ENCODE peak calls at places on chromosomes 11 and 22, in four cellular contexts. O is left ventricle myocardium inferior, G is psoas muscle, U is right lobe of liver. A is an unnamed sample.

GRCh38 chr11:59173964-59174663 is 2.2 kb downstream of the DTX4 start:
- DNase-seq in O (no peak), G (no peak), U (peak; percentile 88), A (peak; percentile 56)

GRCh38 chr11:73372371-73372993 is 3.7 kb upstream of the RELT start:
- DNase-seq in O (no peak), G (no peak), U (no peak), A (no peak)

GRCh38 chr22:48678171-48679135 is 1149.2 kb downstream of the BRD1 start:
- DNase-seq in O (peak; percentile 11), G (no peak), U (peak; percentile 49), A (no peak)

GRCh38 chr22:49968313-49968830 is 7.8 kb downstream of the PIM3 start:
- DNase-seq in O (peak; percentile 23), G (peak; percentile 28), U (peak; percentile 62), A (peak; percentile 6)

GRCh38 chr11:72580648-72580950 is 93.6 kb downstream of the PDE2A start:
- DNase-seq in O (no peak), G (no peak), U (peak; percentile 23), A (no peak)

GRCh38 chr11:47060807-47061206 is 115.9 kb downstream of the ARFGAP2 start:
- DNase-seq in O (no peak), G (no peak), U (no peak), A (no peak)

GRCh38 chr22:47178339-47178738 is 415.9 kb downstream of the TBC1D22A start:
- DNase-seq in O (no peak), G (no peak), U (no peak), A (no peak)

GRCh38 chr11:77665240-77665965 is 27.8 kb upstream of the CLNS1A start:
- DNase-seq in O (no peak), G (no peak), U (no peak), A (no peak)

GRCh38 chr11:45560935-45561330 is 104.5 kb downstream of the CHST1 start:
- DNase-seq in O (no peak), G (peak; percentile 25), U (no peak), A (no peak)

GRCh38 chr11:1825785-1826451 is 8.9 kb upstream of the SYT8 start:
- DNase-seq in O (no peak), G (no peak), U (peak; percentile 53), A (no peak)

GRCh38 chr22:42651134-42651533 is 1.9 kb upstream of the CYB5R3 start:
- DNase-seq in O (no peak), G (no peak), U (no peak), A (no peak)
- H3K4me1 ChIP-seq in O (peaks cover 33% of the 10 kb centered on the region), G (peaks cover 23% of the 10 kb centered on the region), U (peaks cover 5% of the 10 kb centered on the region), A (peaks cover 35% of the 10 kb centered on the region)

DNA sequence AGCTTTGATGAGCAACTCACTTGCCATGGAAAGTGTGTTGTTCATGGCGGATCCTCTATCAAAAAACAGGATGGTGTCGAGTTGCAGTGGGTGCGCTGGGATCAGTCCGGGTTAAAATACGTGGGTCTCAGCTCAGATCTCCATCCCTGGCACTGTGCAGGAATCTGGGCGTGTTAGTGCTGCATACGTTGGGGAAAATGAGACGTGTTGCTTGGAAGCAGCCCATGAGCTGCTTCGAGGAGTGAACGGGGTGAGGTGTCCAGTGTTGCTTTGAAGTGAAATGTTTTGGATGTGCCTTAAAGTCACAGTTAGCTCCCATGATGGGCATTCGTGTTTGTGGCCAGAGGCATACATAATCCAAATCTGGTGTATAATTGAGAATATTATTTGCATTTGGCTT is 134.3 kb downstream of the ST3GAL4 start:
- DNase-seq in O (no peak), G (no peak), U (no peak), A (no peak)
- H3K4me3 ChIP-seq in O (no peak overlapping the region), G (no peak overlapping the region), U (no peak overlapping the region), A (no peak overlapping the region)

GRCh38 chr11:105912666-105913065 is 109.4 kb downstream of the MSANTD4 start:
- DNase-seq in O (no peak), G (no peak), U (no peak), A (no peak)

GRCh38 chr11:105915036-105915435 is 107.0 kb downstream of the MSANTD4 start:
- DNase-seq in O (no peak), G (no peak), U (no peak), A (no peak)

GRCh38 chr11:105906517-105906916 is 115.5 kb downstream of the MSANTD4 start:
- DNase-seq in O (no peak), G (no peak), U (no peak), A (no peak)

GRCh38 chr11:105911454-105911853 is 110.6 kb downstream of the MSANTD4 start:
- DNase-seq in O (no peak), G (no peak), U (no peak), A (no peak)

DNA sequence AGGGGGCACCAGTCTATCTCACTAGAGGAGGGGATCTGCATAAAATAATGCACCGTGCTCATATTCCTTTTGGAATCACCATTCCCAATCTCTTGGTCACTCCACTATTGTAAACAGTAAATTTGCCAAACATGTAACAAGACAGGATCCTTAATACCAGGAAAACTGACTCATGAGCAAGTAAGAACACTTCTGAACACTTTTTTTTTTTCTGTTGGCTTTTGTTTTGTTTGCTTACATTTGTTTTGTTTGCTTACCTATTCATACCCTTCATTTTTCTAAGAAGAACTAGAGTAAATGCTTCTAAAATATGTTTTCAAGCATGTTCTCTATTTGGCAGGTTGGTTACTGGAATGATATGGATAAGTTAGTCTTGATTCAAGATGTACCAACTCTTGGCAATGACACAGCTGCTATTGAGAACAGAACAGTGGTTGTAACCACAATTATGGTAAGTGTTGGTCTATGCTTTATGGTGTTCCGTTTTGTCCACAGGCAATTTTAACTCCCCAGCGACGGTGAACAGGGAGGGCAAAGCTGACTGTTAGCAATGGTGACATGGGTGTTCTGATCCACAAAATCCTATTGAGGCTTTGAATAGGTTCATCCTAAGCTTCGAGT is 111.8 kb downstream of the MSANTD4 start:
- DNase-seq in O (no peak), G (no peak), U (no peak), A (no peak)
- TF ChIP-seq CTCF in O (no peak), G (no peak), U (no peak), A (no peak)

GRCh38 chr22:39294571-39295468 is 24.6 kb downstream of the RPL3 start:
- DNase-seq in O (no peak), G (no peak), U (no peak), A (no peak)
- H3K4me1 ChIP-seq in O (peaks cover 63% of the 10 kb centered on the region), G (peaks cover 44% of the 10 kb centered on the region), U (peaks cover 4% of the 10 kb centered on the region), A (peaks cover 79% of the 10 kb centered on the region)

GRCh38 chr22:40345271-40345670 is 1.0 kb upstream of the ADSL start:
- DNase-seq in O (no peak), G (no peak), U (no peak), A (no peak)
- H3K4me3 ChIP-seq in O (peak overlapping the region; percentile 86), G (peak overlapping the region; percentile 92), U (peak overlapping the region; percentile 84), A (no peak overlapping the region)

GRCh38 chr11:5923789-5924188 is 18.3 kb upstream of the OR56A3 start:
- DNase-seq in O (no peak), G (no peak), U (no peak), A (no peak)
- TF ChIP-seq CTCF in O (no peak), G (no peak), U (no peak), A (no peak)

DNA sequence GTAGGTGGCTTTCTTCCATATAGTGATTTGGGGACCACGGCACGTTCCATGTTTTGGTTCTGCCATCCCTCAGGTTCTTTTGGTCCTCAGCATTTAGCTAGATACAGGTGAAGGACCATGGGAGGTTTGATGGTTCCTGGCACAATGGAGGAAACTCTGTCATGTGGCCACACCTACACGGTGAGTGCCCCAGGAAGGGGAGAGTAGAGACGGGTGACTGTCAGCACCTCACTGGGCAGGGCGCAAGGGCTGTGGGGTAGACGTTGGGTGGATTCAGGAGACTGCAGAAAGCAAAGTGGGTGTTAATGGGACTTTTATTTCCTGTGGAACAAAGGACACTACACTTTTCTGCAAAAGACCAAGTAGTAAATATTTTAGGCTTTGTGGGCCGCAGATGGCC is 73.4 kb downstream of the PPP6R3 start:
- DNase-seq in O (no peak), G (no peak), U (no peak), A (no peak)
- H3K4me1 ChIP-seq in O (peaks cover 78% of the 10 kb centered on the region), G (peaks cover 82% of the 10 kb centered on the region), U (no peaks in the 10 kb centered on the region), A (no peaks in the 10 kb centered on the region)

DNA sequence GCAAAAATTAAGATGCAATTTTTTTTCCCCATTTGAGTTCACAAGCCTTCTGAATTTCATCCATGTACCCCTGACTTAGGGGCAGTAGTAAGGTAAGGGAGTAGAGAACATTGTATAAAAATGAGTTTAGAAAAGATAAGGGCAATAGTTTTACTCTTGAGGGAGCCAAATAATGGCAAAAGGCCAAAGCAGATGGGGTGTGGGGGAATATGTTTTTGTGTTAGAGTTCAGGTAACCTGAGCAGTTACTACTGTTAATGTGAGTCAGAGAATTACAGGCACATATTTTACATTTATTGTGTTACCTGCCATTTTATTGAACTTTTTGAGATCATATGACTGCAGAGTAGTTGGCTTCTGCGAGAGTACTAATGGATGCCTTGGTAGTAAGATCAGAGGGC is 3.1 kb downstream of the EED start:
- DNase-seq in O (no peak), G (no peak), U (no peak), A (no peak)
- H3K4me3 ChIP-seq in O (no peak overlapping the region), G (no peak overlapping the region), U (no peak overlapping the region), A (no peak overlapping the region)

GRCh38 chr11:66310324-66310723 is 6.5 kb downstream of the CD248 start:
- DNase-seq in O (no peak), G (no peak), U (no peak), A (no peak)

GRCh38 chr11:66311965-66312548 is 4.8 kb downstream of the CD248 start:
- DNase-seq in O (peak; percentile 93), G (peak; percentile 90), U (peak; percentile 96), A (peak; percentile 97)

GRCh38 chr11:66313321-66314185 is 3.3 kb downstream of the CD248 start:
- DNase-seq in O (peak; percentile 41), G (peak; percentile 57), U (peak; percentile 64), A (no peak)

GRCh38 chr11:66312549-66313320 is 4.1 kb downstream of the CD248 start:
- DNase-seq in O (peak; percentile 99), G (peak; percentile 98), U (peak; percentile 99), A (peak; percentile 98)

GRCh38 chr11:66311470-66311964 is 5.3 kb downstream of the CD248 start:
- DNase-seq in O (no peak), G (no peak), U (no peak), A (no peak)
- TF ChIP-seq CTCF in O (peak; percentile 94), G (no peak), U (peak; percentile 93), A (no peak)

A was measured in body of pancreas.